ENCODE peak calls at places on chromosomes 3 and 15, in six cellular contexts. M is stimulated activated CD8-positive, alpha-beta memory T cell treated with anti-CD3 and anti-CD28 coated beads, Interleukin-2, amount 100 ng/mL, for 1 hour; C is neural progenitor cell; I is AG09309; U is GM12865; K is A172. H is an unnamed sample.

GRCh38 chr3:141050913-141051632 is at the start of gene SPSB4:
- DNase-seq in M (no peak), C (peak), I (no peak), U (no peak), K (peak), H (no peak)

GRCh38 chr3:124620600-124621063 is 109.6 kb upstream of the UMPS start:
- DNase-seq in M (no peak), C (no peak), I (no peak), U (peak), K (peak), H (no peak)

GRCh38 chr3:151226088-151226563 is 23.1 kb upstream of the GPR171 start:
- DNase-seq in M (no peak), C (no peak), I (peak), U (no peak), K (peak), H (peak)

GRCh38 chr3:187572431-187572830 is 97.8 kb downstream of the SST start:
- DNase-seq in M (no peak), C (no peak), I (no peak), U (no peak), K (no peak), H (no peak)

GRCh38 chr3:159609620-159610019 is 379.0 kb upstream of the IL12A start:
- DNase-seq in M (no peak), C (no peak), I (no peak), U (no peak), K (no peak), H (no peak)

GRCh38 chr15:100898661-100899462 is 19.2 kb downstream of the ALDH1A3 start:
- DNase-seq in M (no peak), C (no peak), I (no peak), U (no peak), K (peak), H (no peak)

GRCh38 chr3:71226565-71227281 is 356.8 kb downstream of the FOXP1 start:
- DNase-seq in M (peak), C (no peak), I (no peak), U (peak), K (peak), H (no peak)

GRCh38 chr3:115977866-115978265 is 354.6 kb downstream of the GAP43 start:
- DNase-seq in M (no peak), C (no peak), I (no peak), U (no peak), K (no peak), H (no peak)

GRCh38 chr15:51099185-51099584 is 4.5 kb upstream of the TNFAIP8L3 start:
- DNase-seq in M (no peak), C (peak), I (no peak), U (no peak), K (no peak), H (no peak)

GRCh38 chr3:129460155-129460554 is 20.1 kb downstream of the IFT122 start:
- DNase-seq in M (no peak), C (no peak), I (no peak), U (no peak), K (no peak), H (no peak)

GRCh38 chr3:195877136-195877715 is 31.1 kb downstream of the TNK2 start:
- DNase-seq in M (no peak), C (no peak), I (no peak), U (no peak), K (peak), H (no peak)

GRCh38 chr3:150653110-150653561 is 50.0 kb downstream of the SELENOT start:
- DNase-seq in M (no peak), C (no peak), I (no peak), U (peak), K (no peak), H (no peak)

GRCh38 chr3:159645874-159646273 is 342.8 kb upstream of the IL12A start:
- DNase-seq in M (no peak), C (no peak), I (peak), U (no peak), K (no peak), H (no peak)

GRCh38 chr3:110106805-110107204 is 769.5 kb upstream of the DPPA4 start:
- DNase-seq in M (no peak), C (no peak), I (no peak), U (no peak), K (no peak), H (peak)

GRCh38 chr15:74173545-74174215 is at the start of gene ISLR:
- DNase-seq in M (no peak), C (no peak), I (peak), U (no peak), K (no peak), H (no peak)

H was measured in foreskin keratinocyte.